ENCODE peak calls at places on chromosome 18, in four cellular contexts. V, H, G and P are unnamed samples.

GRCh38 chr18:50192903-50193795 is 1.8 kb downstream of the MYO5B start:
- DNase-seq in V (no peak), H (peak), G (no peak), P (no peak)

GRCh38 chr18:30234755-30235154 is 807.8 kb downstream of the DSC3 start:
- DNase-seq in V (no peak), H (no peak), G (no peak), P (no peak)

GRCh38 chr18:44197837-44198236 is 482.9 kb upstream of the SETBP1 start:
- DNase-seq in V (no peak), H (no peak), G (no peak), P (no peak)

GRCh38 chr18:68397241-68398035 is 317.5 kb downstream of the TMX3 start:
- DNase-seq in V (no peak), H (no peak), G (no peak), P (no peak)

GRCh38 chr18:73556904-73557303 is 590.7 kb downstream of the FBXO15 start:
- DNase-seq in V (no peak), H (no peak), G (no peak), P (no peak)

GRCh38 chr18:50073319-50073718 is 121.6 kb downstream of the MYO5B start:
- DNase-seq in V (no peak), H (no peak), G (no peak), P (no peak)

GRCh38 chr18:54772081-54772480 is 56.2 kb upstream of the RAB27B start:
- DNase-seq in V (no peak), H (no peak), G (no peak), P (no peak)

GRCh38 chr18:74589820-74590219 is 7.8 kb upstream of the ZNF407 start:
- DNase-seq in V (no peak), H (no peak), G (no peak), P (no peak)

GRCh38 chr18:52312321-52312720 is 27.7 kb upstream of the DCC start:
- DNase-seq in V (no peak), H (no peak), G (no peak), P (no peak)

GRCh38 chr18:48166971-48167370 is 236.5 kb upstream of the SMAD2 start:
- DNase-seq in V (no peak), H (peak), G (peak), P (no peak)

GRCh38 chr18:48622911-48623431 is 84.1 kb downstream of the CTIF start:
- DNase-seq in V (no peak), H (no peak), G (no peak), P (no peak)

GRCh38 chr18:58781627-58782194 is 83.0 kb upstream of the ZNF532 start:
- DNase-seq in V (peak), H (peak), G (peak), P (peak)

DNA sequence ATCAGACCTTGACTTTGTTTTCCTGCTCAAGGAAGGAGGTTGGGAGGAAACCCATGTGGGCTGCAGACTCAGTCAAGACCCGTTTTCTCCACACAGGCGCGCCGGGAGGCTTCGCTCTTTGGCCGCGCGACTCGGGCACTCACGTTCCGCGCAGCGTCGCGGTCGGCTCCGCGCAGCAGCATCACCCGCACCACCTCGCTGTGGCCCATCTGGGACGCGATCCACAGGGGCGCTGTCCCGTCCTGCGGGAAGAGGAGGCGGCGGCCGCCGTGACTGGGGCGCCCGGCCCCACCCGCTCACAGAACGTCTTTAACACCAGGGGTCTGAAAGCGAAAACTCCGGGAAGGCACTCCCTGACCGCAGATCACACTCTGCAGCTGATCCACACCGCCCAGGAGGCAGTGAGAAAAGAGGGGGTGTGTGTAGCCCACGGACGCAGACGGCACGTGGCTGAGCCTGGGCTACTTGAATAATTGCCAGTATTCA is 33.1 kb upstream of the NPC1 start:
- DNase-seq in V (peak), H (peak), G (no peak), P (no peak)
- TF ChIP-seq POLR2A in V (no peak), H (no peak), G (no peak), P (no peak)

GRCh38 chr18:9433616-9434239 is 41.6 kb upstream of the RALBP1 start:
- DNase-seq in V (no peak), H (no peak), G (no peak), P (no peak)

GRCh38 chr18:9435041-9435440 is 40.3 kb upstream of the RALBP1 start:
- DNase-seq in V (no peak), H (no peak), G (no peak), P (no peak)

GRCh38 chr18:9436176-9436575 is 39.1 kb upstream of the RALBP1 start:
- DNase-seq in V (no peak), H (no peak), G (no peak), P (no peak)

GRCh38 chr18:9437049-9437448 is 38.3 kb upstream of the RALBP1 start:
- DNase-seq in V (no peak), H (no peak), G (no peak), P (no peak)

GRCh38 chr18:9434240-9434701 is 41.0 kb upstream of the RALBP1 start:
- DNase-seq in V (no peak), H (no peak), G (no peak), P (no peak)
- TF ChIP-seq POLR2A in V (no peak), H (no peak), G (no peak), P (no peak)

GRCh38 chr18:11980555-11981382 is 538 bp upstream of the IMPA2 start:
- DNase-seq in V (peak), H (peak), G (peak), P (peak)

GRCh38 chr18:11982981-11983380 is 1.7 kb downstream of the IMPA2 start:
- DNase-seq in V (no peak), H (no peak), G (peak), P (no peak)

GRCh38 chr18:11980148-11980554 is 1.2 kb upstream of the IMPA2 start:
- DNase-seq in V (peak), H (no peak), G (no peak), P (no peak)

GRCh38 chr18:11981633-11982366 is 493 bp downstream of the IMPA2 start:
- DNase-seq in V (peak), H (peak), G (peak), P (peak)

DNA sequence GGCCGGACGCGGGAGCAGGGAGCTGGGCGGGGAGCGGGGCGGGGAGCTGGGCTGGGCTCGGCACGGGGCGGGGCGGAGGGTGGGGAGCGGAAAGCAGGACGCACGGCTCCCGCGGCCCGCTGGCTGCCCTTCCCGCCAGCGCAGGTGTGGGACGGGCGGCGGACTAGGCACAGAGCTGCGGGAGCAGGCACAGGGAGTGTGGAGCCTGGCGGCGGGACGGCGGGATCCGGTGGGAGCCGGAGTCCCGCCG is at the start of gene IMPA2:
- DNase-seq in V (no peak), H (no peak), G (no peak), P (no peak)
- TF ChIP-seq POLR2A in V (peak), H (peak), G (peak), P (no peak)

DNA sequence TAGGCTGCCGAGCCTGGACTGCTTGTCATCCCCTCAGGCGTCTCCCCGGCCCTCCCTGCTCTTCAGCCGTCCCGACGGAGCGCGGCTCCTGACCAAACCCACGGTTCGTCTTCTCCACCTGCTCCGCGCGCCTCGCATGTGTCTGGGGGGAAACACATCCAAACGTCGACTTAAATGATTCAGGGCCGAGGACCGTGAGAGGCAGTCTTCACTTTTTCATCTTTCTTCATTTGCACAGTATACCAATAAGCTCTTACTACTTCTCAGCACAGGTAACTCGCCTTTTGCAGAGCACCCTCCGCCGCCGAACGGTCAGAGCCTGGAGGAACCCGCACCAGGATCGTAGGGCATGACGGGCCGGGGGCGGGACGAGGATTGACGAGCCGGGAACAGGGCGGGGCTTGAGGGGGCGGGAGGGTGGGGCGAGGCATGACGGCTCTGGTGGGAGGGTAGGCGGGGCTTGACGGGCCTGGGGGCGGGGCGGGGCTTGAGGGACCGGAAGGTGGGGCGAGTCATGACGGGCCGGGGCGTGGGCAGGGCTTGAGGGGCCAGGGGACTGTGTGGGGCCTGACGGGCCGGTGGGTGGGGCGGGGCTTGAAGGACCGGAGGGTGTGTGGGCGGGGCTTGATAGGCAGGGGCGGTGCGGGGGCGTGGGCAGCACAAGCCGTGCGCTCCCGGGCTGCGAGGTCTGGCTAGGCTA is at the start of gene SEH1L:
- DNase-seq in V (peak), H (peak), G (peak), P (peak)
- TF ChIP-seq POLR2A in V (peak), H (peak), G (peak), P (peak)

DNA sequence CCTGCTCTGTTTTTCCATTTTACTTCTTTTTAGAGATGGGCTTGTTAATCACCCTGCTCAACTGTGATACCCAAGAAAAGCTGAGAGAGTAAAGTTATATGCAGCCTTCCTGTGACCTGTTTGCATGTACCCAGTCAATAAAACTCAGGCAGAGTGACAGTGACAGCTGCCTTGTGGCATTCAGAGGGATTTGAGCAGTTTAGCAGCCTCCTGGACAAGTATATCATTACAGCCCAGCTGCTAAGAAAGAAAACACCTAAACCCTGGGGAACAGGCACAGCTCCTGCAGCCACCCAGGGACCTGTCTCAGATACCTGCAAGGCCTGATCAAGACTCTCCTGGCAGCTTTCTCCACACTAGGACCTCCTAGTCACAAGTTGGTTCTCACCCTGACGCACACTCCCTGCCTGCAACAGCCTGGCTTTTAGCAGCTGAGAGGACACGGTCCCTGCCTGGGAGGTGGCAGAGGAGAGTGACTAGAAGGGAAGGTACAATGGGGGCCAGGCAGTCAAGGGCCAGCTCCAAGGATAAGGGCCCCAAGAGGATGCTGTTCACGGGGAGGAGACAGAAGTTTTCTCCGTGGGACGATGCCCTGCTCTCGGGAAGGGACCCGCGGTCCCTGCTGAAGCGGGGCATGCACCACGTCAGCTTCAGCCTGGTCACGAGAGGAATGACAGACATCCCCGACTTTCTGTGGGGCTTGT is at the start of gene LRRC30:
- DNase-seq in V (no peak), H (no peak), G (no peak), P (no peak)
- TF ChIP-seq POLR2A in V (no peak), H (no peak), G (no peak), P (no peak)

DNA sequence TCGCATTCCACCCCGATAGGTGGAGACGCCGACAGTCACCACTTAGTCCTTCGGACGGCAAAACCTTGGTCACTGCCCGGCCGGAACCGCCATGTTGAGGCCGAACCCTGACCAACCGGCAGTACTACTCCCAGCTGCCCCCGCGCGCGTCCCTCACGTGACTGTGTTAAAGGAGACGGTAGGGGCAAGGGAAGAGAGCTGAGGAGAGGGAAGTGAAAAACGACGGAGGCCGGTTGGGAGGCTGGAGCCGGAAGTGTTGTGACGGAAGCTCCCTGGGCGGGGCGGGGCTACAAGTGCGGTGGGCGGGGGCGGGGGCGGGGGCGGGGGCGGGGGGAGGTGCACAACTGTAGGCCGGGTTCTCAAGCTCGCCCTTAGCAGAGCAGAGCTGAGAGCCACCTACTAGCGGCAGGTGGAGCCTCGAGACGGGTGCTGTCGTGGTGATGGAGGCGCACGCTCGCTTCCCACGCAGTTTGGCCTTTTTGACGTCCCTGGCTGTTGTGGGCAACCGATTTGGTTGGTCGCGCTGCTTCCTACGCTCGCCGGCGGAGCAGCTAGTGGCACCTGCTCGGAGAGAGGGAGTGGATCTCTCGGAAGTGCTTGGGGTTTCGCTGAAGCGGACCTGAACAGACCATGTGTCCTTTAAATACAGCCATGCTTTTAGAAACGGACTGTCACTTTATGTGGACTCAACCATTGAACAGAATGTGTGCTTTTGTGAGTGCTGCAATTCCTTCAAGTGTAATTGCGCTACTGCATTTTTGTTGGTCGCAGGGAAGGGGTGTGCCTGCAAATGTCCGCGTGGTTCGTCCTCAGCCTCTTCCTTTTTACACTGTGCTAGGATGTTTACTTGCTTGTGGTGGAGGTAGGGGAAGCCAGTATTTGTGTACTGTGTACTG is at the start of gene TRAPPC8:
- DNase-seq in V (peak), H (peak), G (peak), P (peak)
- TF ChIP-seq POLR2A in V (no peak), H (peak), G (peak), P (peak)